ENCODE peak calls at places on chromosomes 7 and 10, in seven cellular contexts. One of them, this sample, is unnamed.

GRCh38 chr10:123565691-123566660 is 100.2 kb upstream of the GPR26 start:
- DNase-seq in retinal pigment epithelial cell: no peak
- DNase-seq in lower leg skin: peak
- DNase-seq in Jurkat, Clone E6-1: no peak
- DNase-seq in stomach: no peak
- DNase-seq in K562: no peak
- DNase-seq in astrocyte of the spinal cord: no peak
- DNase-seq in this sample: no peak

GRCh38 chr7:127066974-127067373 is 185.8 kb downstream of the GRM8 start:
- DNase-seq in retinal pigment epithelial cell: no peak
- DNase-seq in lower leg skin: no peak
- DNase-seq in Jurkat, Clone E6-1: peak
- DNase-seq in stomach: no peak
- DNase-seq in K562: no peak
- DNase-seq in astrocyte of the spinal cord: no peak
- DNase-seq in this sample: peak

GRCh38 chr10:120172371-120172770 is 279.8 kb downstream of the SEC23IP start:
- DNase-seq in retinal pigment epithelial cell: peak
- DNase-seq in lower leg skin: no peak
- DNase-seq in Jurkat, Clone E6-1: no peak
- DNase-seq in stomach: no peak
- DNase-seq in K562: no peak
- DNase-seq in astrocyte of the spinal cord: peak
- DNase-seq in this sample: no peak

GRCh38 chr10:60948871-60949270 is 4.9 kb upstream of the RHOBTB1 start:
- DNase-seq in retinal pigment epithelial cell: no peak
- DNase-seq in lower leg skin: no peak
- DNase-seq in Jurkat, Clone E6-1: no peak
- DNase-seq in stomach: no peak
- DNase-seq in K562: no peak
- DNase-seq in astrocyte of the spinal cord: no peak
- DNase-seq in this sample: no peak

GRCh38 chr7:94907026-94907419 is 371 bp upstream of the PPP1R9A start:
- DNase-seq in retinal pigment epithelial cell: no peak
- DNase-seq in lower leg skin: no peak
- DNase-seq in Jurkat, Clone E6-1: no peak
- DNase-seq in stomach: no peak
- DNase-seq in K562: no peak
- DNase-seq in astrocyte of the spinal cord: peak
- DNase-seq in this sample: no peak

GRCh38 chr10:106169241-106169640 is 995.3 kb downstream of the SORCS1 start:
- DNase-seq in retinal pigment epithelial cell: no peak
- DNase-seq in lower leg skin: no peak
- DNase-seq in Jurkat, Clone E6-1: no peak
- DNase-seq in stomach: no peak
- DNase-seq in K562: no peak
- DNase-seq in astrocyte of the spinal cord: no peak
- DNase-seq in this sample: no peak

GRCh38 chr10:121988361-121989324 is at the start of gene TACC2:
- DNase-seq in retinal pigment epithelial cell: no peak
- DNase-seq in lower leg skin: no peak
- DNase-seq in Jurkat, Clone E6-1: no peak
- DNase-seq in stomach: no peak
- DNase-seq in K562: no peak
- DNase-seq in astrocyte of the spinal cord: no peak
- DNase-seq in this sample: no peak

GRCh38 chr10:132265878-132266496 is 41.8 kb downstream of the STK32C start:
- DNase-seq in retinal pigment epithelial cell: no peak
- DNase-seq in lower leg skin: no peak
- DNase-seq in Jurkat, Clone E6-1: no peak
- DNase-seq in stomach: no peak
- DNase-seq in K562: no peak
- DNase-seq in astrocyte of the spinal cord: no peak
- DNase-seq in this sample: no peak

GRCh38 chr10:86224354-86225097 is 142.1 kb downstream of the GRID1 start:
- DNase-seq in retinal pigment epithelial cell: no peak
- DNase-seq in lower leg skin: no peak
- DNase-seq in Jurkat, Clone E6-1: no peak
- DNase-seq in stomach: no peak
- DNase-seq in K562: no peak
- DNase-seq in astrocyte of the spinal cord: no peak
- DNase-seq in this sample: no peak

GRCh38 chr7:69765879-69766278 is 167.6 kb downstream of the AUTS2 start:
- DNase-seq in retinal pigment epithelial cell: no peak
- DNase-seq in lower leg skin: no peak
- DNase-seq in Jurkat, Clone E6-1: no peak
- DNase-seq in stomach: no peak
- DNase-seq in K562: no peak
- DNase-seq in astrocyte of the spinal cord: no peak
- DNase-seq in this sample: peak

DNA sequence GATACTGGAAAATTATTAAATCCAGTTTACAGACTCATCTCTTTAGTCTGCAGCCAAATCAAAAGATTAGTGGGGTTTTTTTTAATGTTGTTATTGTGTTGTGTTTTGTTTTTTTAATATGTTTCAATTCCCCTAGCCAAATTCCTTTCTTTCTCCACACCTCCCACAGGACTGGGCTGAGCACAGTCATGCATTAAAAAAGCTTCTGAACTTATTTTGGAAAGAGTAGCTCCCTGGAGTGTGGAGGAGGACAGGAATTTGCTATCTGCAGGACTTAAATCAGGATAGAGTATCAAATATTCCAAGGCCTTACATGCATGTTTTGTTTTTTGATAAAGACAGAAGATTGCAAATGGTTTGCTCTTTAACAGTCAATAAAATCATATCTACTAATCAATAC is 90.7 kb downstream of the GNAI1 start:
- DNase-seq in retinal pigment epithelial cell: no peak
- DNase-seq in lower leg skin: no peak
- DNase-seq in Jurkat, Clone E6-1: no peak
- DNase-seq in stomach: no peak
- DNase-seq in K562: no peak
- DNase-seq in astrocyte of the spinal cord: no peak
- DNase-seq in this sample: no peak
- H3K4me3 ChIP-seq in retinal pigment epithelial cell: no peak
- H3K4me3 ChIP-seq in lower leg skin: no peak
- H3K4me3 ChIP-seq in Jurkat, Clone E6-1: no peak
- H3K4me3 ChIP-seq in stomach: no peak
- H3K4me3 ChIP-seq in K562: no peak
- H3K4me3 ChIP-seq in astrocyte of the spinal cord: no peak
- H3K4me3 ChIP-seq in this sample: no peak

DNA sequence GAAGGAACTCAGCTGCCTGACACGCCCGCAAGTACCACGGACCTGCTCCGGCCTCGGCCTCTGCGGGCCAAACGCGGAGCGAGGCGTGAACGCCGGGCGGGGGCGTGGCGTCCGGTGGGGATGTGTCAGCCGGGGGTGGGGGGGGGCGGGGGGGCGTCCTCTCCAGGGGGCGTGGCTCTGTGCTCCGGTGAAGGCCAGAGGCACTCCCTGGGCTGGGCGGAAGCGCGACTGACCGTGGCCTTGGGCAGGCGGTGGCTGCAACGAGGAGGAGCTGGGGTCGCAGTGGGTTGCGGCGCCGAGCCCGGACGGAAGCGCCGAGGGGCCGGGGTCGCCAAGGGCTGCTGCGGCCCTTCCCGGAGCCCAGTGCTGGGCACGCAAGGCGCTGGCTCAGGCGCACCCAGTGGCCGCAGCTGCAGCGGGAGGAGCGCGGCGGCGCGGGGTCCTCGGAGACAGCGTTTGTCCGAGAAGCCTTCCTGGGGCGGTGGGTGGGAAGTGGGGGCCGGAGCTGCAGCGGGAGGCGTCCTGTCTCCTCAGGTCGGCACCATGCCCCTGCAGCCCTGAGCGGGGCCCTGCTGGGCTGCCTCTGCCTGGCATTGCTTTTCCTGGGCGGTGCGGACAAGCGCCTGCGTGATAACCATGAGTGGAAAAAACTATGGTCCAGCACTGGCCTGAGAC is 59.0 kb upstream of the NUPR2 start:
- DNase-seq in retinal pigment epithelial cell: no peak
- DNase-seq in lower leg skin: no peak
- DNase-seq in Jurkat, Clone E6-1: no peak
- DNase-seq in stomach: peak
- DNase-seq in K562: peak
- DNase-seq in astrocyte of the spinal cord: no peak
- DNase-seq in this sample: no peak
- H3K4me3 ChIP-seq in retinal pigment epithelial cell: no peak
- H3K4me3 ChIP-seq in lower leg skin: no peak
- H3K4me3 ChIP-seq in Jurkat, Clone E6-1: no peak
- H3K4me3 ChIP-seq in stomach: peak
- H3K4me3 ChIP-seq in K562: no peak
- H3K4me3 ChIP-seq in astrocyte of the spinal cord: no peak
- H3K4me3 ChIP-seq in this sample: no peak

GRCh38 chr10:43598447-43598846 is 7.8 kb upstream of the ZNF485 start:
- DNase-seq in retinal pigment epithelial cell: no peak
- DNase-seq in lower leg skin: no peak
- DNase-seq in Jurkat, Clone E6-1: no peak
- DNase-seq in stomach: no peak
- DNase-seq in K562: no peak
- DNase-seq in astrocyte of the spinal cord: peak
- DNase-seq in this sample: no peak

GRCh38 chr10:43591303-43591904 is 14.8 kb upstream of the ZNF485 start:
- DNase-seq in retinal pigment epithelial cell: no peak
- DNase-seq in lower leg skin: no peak
- DNase-seq in Jurkat, Clone E6-1: no peak
- DNase-seq in stomach: no peak
- DNase-seq in K562: no peak
- DNase-seq in astrocyte of the spinal cord: no peak
- DNase-seq in this sample: no peak

GRCh38 chr10:43596546-43596945 is 9.7 kb upstream of the ZNF485 start:
- DNase-seq in retinal pigment epithelial cell: no peak
- DNase-seq in lower leg skin: no peak
- DNase-seq in Jurkat, Clone E6-1: no peak
- DNase-seq in stomach: no peak
- DNase-seq in K562: no peak
- DNase-seq in astrocyte of the spinal cord: no peak
- DNase-seq in this sample: no peak

GRCh38 chr10:43595739-43596298 is 10.4 kb upstream of the ZNF485 start:
- DNase-seq in retinal pigment epithelial cell: no peak
- DNase-seq in lower leg skin: no peak
- DNase-seq in Jurkat, Clone E6-1: peak
- DNase-seq in stomach: no peak
- DNase-seq in K562: no peak
- DNase-seq in astrocyte of the spinal cord: no peak
- DNase-seq in this sample: peak

GRCh38 chr10:43594944-43595589 is 11.2 kb upstream of the ZNF485 start:
- DNase-seq in retinal pigment epithelial cell: no peak
- DNase-seq in lower leg skin: no peak
- DNase-seq in Jurkat, Clone E6-1: peak
- DNase-seq in stomach: peak
- DNase-seq in K562: no peak
- DNase-seq in astrocyte of the spinal cord: peak
- DNase-seq in this sample: peak
- H3K4me3 ChIP-seq in retinal pigment epithelial cell: no peak
- H3K4me3 ChIP-seq in lower leg skin: no peak
- H3K4me3 ChIP-seq in Jurkat, Clone E6-1: no peak
- H3K4me3 ChIP-seq in stomach: peak
- H3K4me3 ChIP-seq in K562: peak
- H3K4me3 ChIP-seq in astrocyte of the spinal cord: no peak
- H3K4me3 ChIP-seq in this sample: peak

GRCh38 chr10:67005981-67006380 is 80.1 kb downstream of the LRRTM3 start:
- DNase-seq in retinal pigment epithelial cell: no peak
- DNase-seq in lower leg skin: no peak
- DNase-seq in Jurkat, Clone E6-1: no peak
- DNase-seq in stomach: no peak
- DNase-seq in K562: no peak
- DNase-seq in astrocyte of the spinal cord: no peak
- DNase-seq in this sample: no peak

GRCh38 chr10:66999762-67000161 is 73.9 kb downstream of the LRRTM3 start:
- DNase-seq in retinal pigment epithelial cell: no peak
- DNase-seq in lower leg skin: no peak
- DNase-seq in Jurkat, Clone E6-1: no peak
- DNase-seq in stomach: no peak
- DNase-seq in K562: no peak
- DNase-seq in astrocyte of the spinal cord: no peak
- DNase-seq in this sample: no peak

DNA sequence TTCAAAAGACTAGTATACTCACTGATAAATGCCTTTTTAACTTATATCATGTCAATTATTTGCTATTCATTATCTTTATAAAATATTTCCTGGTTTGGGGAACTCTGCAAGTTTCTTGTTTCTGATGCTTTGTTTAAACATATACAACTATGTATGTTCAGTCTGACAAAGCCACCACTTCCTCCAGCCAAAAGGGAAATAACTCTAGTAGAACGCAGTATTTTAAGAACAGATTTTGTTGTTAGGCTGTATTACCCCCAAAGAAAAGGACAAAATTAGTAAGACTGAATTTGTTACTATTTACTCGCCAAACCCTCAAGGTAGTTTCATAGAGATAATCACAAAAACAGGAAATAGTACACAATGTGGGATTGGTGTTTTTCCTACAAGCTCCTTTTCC is 78.9 kb downstream of the LRRTM3 start:
- DNase-seq in retinal pigment epithelial cell: no peak
- DNase-seq in lower leg skin: no peak
- DNase-seq in Jurkat, Clone E6-1: no peak
- DNase-seq in stomach: no peak
- DNase-seq in K562: no peak
- DNase-seq in astrocyte of the spinal cord: no peak
- DNase-seq in this sample: no peak
- H3K4me3 ChIP-seq in retinal pigment epithelial cell: no peak
- H3K4me3 ChIP-seq in lower leg skin: no peak
- H3K4me3 ChIP-seq in Jurkat, Clone E6-1: no peak
- H3K4me3 ChIP-seq in stomach: no peak
- H3K4me3 ChIP-seq in K562: no peak
- H3K4me3 ChIP-seq in astrocyte of the spinal cord: no peak
- H3K4me3 ChIP-seq in this sample: no peak

GRCh38 chr7:147803151-147803550 is 787.4 kb upstream of the C7orf33 start:
- DNase-seq in retinal pigment epithelial cell: no peak
- DNase-seq in lower leg skin: no peak
- DNase-seq in Jurkat, Clone E6-1: no peak
- DNase-seq in stomach: no peak
- DNase-seq in K562: no peak
- DNase-seq in astrocyte of the spinal cord: no peak
- DNase-seq in this sample: no peak
- H3K4me3 ChIP-seq in retinal pigment epithelial cell: no peak
- H3K4me3 ChIP-seq in lower leg skin: no peak
- H3K4me3 ChIP-seq in Jurkat, Clone E6-1: no peak
- H3K4me3 ChIP-seq in stomach: no peak
- H3K4me3 ChIP-seq in K562: no peak
- H3K4me3 ChIP-seq in astrocyte of the spinal cord: no peak
- H3K4me3 ChIP-seq in this sample: no peak

This sample was measured in GM12865.